ENCODE peak calls at places on chromosomes 7 and 10, in six cellular contexts. One of them, this sample, is unnamed.

GRCh38 chr7:90201500-90201899 is 10.0 kb upstream of the STEAP2 start:
- DNase-seq in heart left ventricle: no peak
- DNase-seq in coronary artery: no peak
- DNase-seq in endothelial cell of umbilical vein: no peak
- DNase-seq in GM12864: no peak
- DNase-seq in BJ: no peak
- DNase-seq in this sample: no peak

GRCh38 chr7:79868010-79868409 is 266.6 kb upstream of the GNAI1 start:
- DNase-seq in endothelial cell of umbilical vein: no peak
- DNase-seq in GM12864: no peak
- DNase-seq in heart left ventricle: no peak
- DNase-seq in coronary artery: no peak
- DNase-seq in BJ: no peak
- DNase-seq in this sample: no peak

GRCh38 chr10:22605168-22605567 is 109.2 kb downstream of the PIP4K2A start:
- DNase-seq in endothelial cell of umbilical vein: no peak
- DNase-seq in GM12864: no peak
- DNase-seq in heart left ventricle: no peak
- DNase-seq in coronary artery: no peak
- DNase-seq in BJ: no peak
- DNase-seq in this sample: no peak

GRCh38 chr7:69598081-69598486 is at the start of gene AUTS2:
- DNase-seq in coronary artery: peak
- DNase-seq in endothelial cell of umbilical vein: peak
- DNase-seq in GM12864: no peak
- DNase-seq in BJ: peak
- DNase-seq in heart left ventricle: peak
- DNase-seq in this sample: peak

GRCh38 chr7:70836279-70836678 is 295.7 kb upstream of the GALNT17 start:
- DNase-seq in GM12864: no peak
- DNase-seq in heart left ventricle: no peak
- DNase-seq in coronary artery: no peak
- DNase-seq in BJ: no peak
- DNase-seq in endothelial cell of umbilical vein: no peak
- DNase-seq in this sample: no peak

GRCh38 chr10:48494611-48495010 is 110.3 kb downstream of the ARHGAP22 start:
- DNase-seq in GM12864: no peak
- DNase-seq in BJ: no peak
- DNase-seq in endothelial cell of umbilical vein: no peak
- DNase-seq in coronary artery: peak
- DNase-seq in heart left ventricle: no peak
- DNase-seq in this sample: no peak

GRCh38 chr10:49661291-49661856 is 18.1 kb upstream of the C10orf53 start:
- DNase-seq in BJ: no peak
- DNase-seq in GM12864: no peak
- DNase-seq in endothelial cell of umbilical vein: no peak
- DNase-seq in heart left ventricle: no peak
- DNase-seq in coronary artery: peak
- DNase-seq in this sample: no peak

GRCh38 chr10:127579640-127580039 is 30.5 kb downstream of the NPS start:
- DNase-seq in BJ: no peak
- DNase-seq in endothelial cell of umbilical vein: no peak
- DNase-seq in GM12864: no peak
- DNase-seq in coronary artery: no peak
- DNase-seq in heart left ventricle: no peak
- DNase-seq in this sample: no peak

GRCh38 chr10:43953672-43954071 is 305.0 kb upstream of the ZNF32 start:
- DNase-seq in heart left ventricle: no peak
- DNase-seq in BJ: no peak
- DNase-seq in GM12864: no peak
- DNase-seq in coronary artery: peak
- DNase-seq in endothelial cell of umbilical vein: no peak
- DNase-seq in this sample: peak

GRCh38 chr10:75475470-75476182 is 44.2 kb downstream of the LRMDA start:
- DNase-seq in endothelial cell of umbilical vein: no peak
- DNase-seq in heart left ventricle: no peak
- DNase-seq in GM12864: no peak
- DNase-seq in coronary artery: no peak
- DNase-seq in BJ: no peak
- DNase-seq in this sample: no peak

GRCh38 chr10:123117644-123118409 is 17.9 kb upstream of the HMX3 start:
- DNase-seq in GM12864: no peak
- DNase-seq in coronary artery: no peak
- DNase-seq in endothelial cell of umbilical vein: no peak
- DNase-seq in heart left ventricle: no peak
- DNase-seq in BJ: no peak
- DNase-seq in this sample: no peak

GRCh38 chr10:131569851-131570715 is 258.6 kb upstream of the TCERG1L start:
- DNase-seq in coronary artery: peak
- DNase-seq in heart left ventricle: no peak
- DNase-seq in BJ: no peak
- DNase-seq in GM12864: no peak
- DNase-seq in endothelial cell of umbilical vein: no peak
- DNase-seq in this sample: peak

GRCh38 chr10:32347363-32347735 is 391 bp upstream of the EPC1 start:
- DNase-seq in endothelial cell of umbilical vein: no peak
- DNase-seq in coronary artery: no peak
- DNase-seq in BJ: no peak
- DNase-seq in GM12864: no peak
- DNase-seq in heart left ventricle: no peak
- DNase-seq in this sample: no peak

GRCh38 chr7:22375359-22376048 is 18.6 kb upstream of the RAPGEF5 start:
- DNase-seq in heart left ventricle: no peak
- DNase-seq in GM12864: no peak
- DNase-seq in BJ: no peak
- DNase-seq in coronary artery: no peak
- DNase-seq in endothelial cell of umbilical vein: no peak
- DNase-seq in this sample: no peak

GRCh38 chr7:148332191-148332590 is 258.4 kb upstream of the C7orf33 start:
- DNase-seq in heart left ventricle: no peak
- DNase-seq in endothelial cell of umbilical vein: no peak
- DNase-seq in GM12864: no peak
- DNase-seq in coronary artery: no peak
- DNase-seq in BJ: no peak
- DNase-seq in this sample: no peak

GRCh38 chr10:126598009-126598408 is 72.5 kb downstream of the C10orf90 start:
- DNase-seq in endothelial cell of umbilical vein: peak
- DNase-seq in BJ: no peak
- DNase-seq in coronary artery: no peak
- DNase-seq in heart left ventricle: no peak
- DNase-seq in GM12864: no peak
- DNase-seq in this sample: no peak

GRCh38 chr7:50300336-50300735 is 4.2 kb upstream of the IKZF1 start:
- DNase-seq in coronary artery: no peak
- DNase-seq in BJ: no peak
- DNase-seq in GM12864: no peak
- DNase-seq in endothelial cell of umbilical vein: no peak
- DNase-seq in heart left ventricle: no peak
- DNase-seq in this sample: no peak

GRCh38 chr7:20350518-20350951 is 19.8 kb downstream of the ITGB8 start:
- DNase-seq in endothelial cell of umbilical vein: peak
- DNase-seq in heart left ventricle: no peak
- DNase-seq in coronary artery: no peak
- DNase-seq in GM12864: no peak
- DNase-seq in BJ: no peak
- DNase-seq in this sample: no peak

GRCh38 chr10:93570383-93570782 is 3.9 kb downstream of the FFAR4 start:
- DNase-seq in BJ: no peak
- DNase-seq in heart left ventricle: no peak
- DNase-seq in endothelial cell of umbilical vein: no peak
- DNase-seq in coronary artery: no peak
- DNase-seq in GM12864: no peak
- DNase-seq in this sample: no peak

GRCh38 chr10:83433705-83434104 is 705.6 kb upstream of the GHITM start:
- DNase-seq in coronary artery: no peak
- DNase-seq in heart left ventricle: no peak
- DNase-seq in GM12864: no peak
- DNase-seq in BJ: no peak
- DNase-seq in endothelial cell of umbilical vein: no peak
- DNase-seq in this sample: no peak

GRCh38 chr10:86668297-86669165 is at the start of gene LDB3:
- DNase-seq in coronary artery: peak
- DNase-seq in GM12864: no peak
- DNase-seq in BJ: no peak
- DNase-seq in endothelial cell of umbilical vein: no peak
- DNase-seq in heart left ventricle: peak
- DNase-seq in this sample: peak

GRCh38 chr7:158973440-158973839 is 117.1 kb downstream of the DYNC2I1 start:
- DNase-seq in GM12864: no peak
- DNase-seq in heart left ventricle: no peak
- DNase-seq in BJ: no peak
- DNase-seq in endothelial cell of umbilical vein: no peak
- DNase-seq in coronary artery: no peak
- DNase-seq in this sample: no peak

DNA sequence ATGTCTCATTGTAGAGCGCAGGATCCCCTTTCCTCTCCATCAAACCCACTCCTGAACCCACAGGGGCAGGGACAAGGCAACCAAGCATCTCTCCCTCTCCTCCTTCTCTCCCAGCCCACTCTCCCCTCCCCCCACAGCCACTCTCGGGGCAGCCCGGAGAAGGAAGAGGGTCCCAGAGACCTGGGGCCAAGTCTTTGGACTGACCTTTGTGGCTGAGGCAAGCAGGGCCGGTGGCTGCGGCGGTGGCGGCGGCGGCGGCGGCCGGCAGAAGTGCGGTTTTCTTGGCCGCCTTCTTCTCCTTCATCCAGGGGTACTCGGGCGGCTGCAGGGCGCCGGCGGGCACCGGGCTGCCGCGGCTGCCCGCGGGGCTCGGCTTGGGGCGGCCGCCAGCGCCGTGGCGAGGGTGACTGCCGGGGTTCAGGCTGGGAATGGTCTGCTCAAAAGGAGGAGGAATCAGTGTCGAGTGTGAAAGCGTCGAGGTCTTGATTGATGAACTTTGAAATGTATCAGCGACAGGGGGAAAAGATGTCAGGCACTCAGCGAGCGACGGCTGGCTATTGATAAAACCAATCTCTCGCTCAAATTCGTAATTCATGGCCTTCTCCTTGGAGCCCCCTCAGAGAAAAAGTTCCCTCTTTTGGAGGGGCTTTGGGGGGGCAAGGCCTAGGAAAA is 441 bp downstream of the HOXA2 start:
- DNase-seq in GM12864: no peak
- DNase-seq in BJ: no peak
- DNase-seq in endothelial cell of umbilical vein: no peak
- DNase-seq in heart left ventricle: no peak
- DNase-seq in coronary artery: no peak
- DNase-seq in this sample: no peak
- H3K4me3 ChIP-seq in GM12864: no peak
- H3K4me3 ChIP-seq in BJ: no peak
- H3K4me3 ChIP-seq in endothelial cell of umbilical vein: peak
- H3K4me3 ChIP-seq in heart left ventricle: no peak
- H3K4me3 ChIP-seq in coronary artery: peak
- H3K4me3 ChIP-seq in this sample: peak

GRCh38 chr7:30433506-30433905 is 45.1 kb downstream of the NOD1 start:
- DNase-seq in coronary artery: peak
- DNase-seq in heart left ventricle: no peak
- DNase-seq in GM12864: no peak
- DNase-seq in endothelial cell of umbilical vein: no peak
- DNase-seq in BJ: no peak
- DNase-seq in this sample: no peak
- H3K4me3 ChIP-seq in coronary artery: no peak
- H3K4me3 ChIP-seq in heart left ventricle: no peak
- H3K4me3 ChIP-seq in GM12864: no peak
- H3K4me3 ChIP-seq in endothelial cell of umbilical vein: no peak
- H3K4me3 ChIP-seq in BJ: no peak
- H3K4me3 ChIP-seq in this sample: no peak

GRCh38 chr10:114061794-114062193 is 18.1 kb downstream of the ADRB1 start:
- DNase-seq in coronary artery: no peak
- DNase-seq in heart left ventricle: no peak
- DNase-seq in BJ: no peak
- DNase-seq in endothelial cell of umbilical vein: no peak
- DNase-seq in GM12864: no peak
- DNase-seq in this sample: no peak
- H3K4me3 ChIP-seq in coronary artery: no peak
- H3K4me3 ChIP-seq in heart left ventricle: no peak
- H3K4me3 ChIP-seq in BJ: no peak
- H3K4me3 ChIP-seq in endothelial cell of umbilical vein: no peak
- H3K4me3 ChIP-seq in GM12864: no peak
- H3K4me3 ChIP-seq in this sample: no peak

GRCh38 chr7:71974611-71975010 is 437.5 kb downstream of the CALN1 start:
- DNase-seq in BJ: no peak
- DNase-seq in endothelial cell of umbilical vein: no peak
- DNase-seq in heart left ventricle: no peak
- DNase-seq in coronary artery: no peak
- DNase-seq in GM12864: no peak
- DNase-seq in this sample: no peak
- H3K4me3 ChIP-seq in BJ: no peak
- H3K4me3 ChIP-seq in endothelial cell of umbilical vein: no peak
- H3K4me3 ChIP-seq in heart left ventricle: no peak
- H3K4me3 ChIP-seq in coronary artery: no peak
- H3K4me3 ChIP-seq in GM12864: no peak
- H3K4me3 ChIP-seq in this sample: no peak

This sample was measured in right atrium auricular region.